ENCODE peak calls at places on chromosomes 4 and X, in five cellular contexts. F, O, J, N and C are unnamed samples.

GRCh38 chr4:5710065-5710961 is 688 bp upstream of the EVC start:
- DNase-seq in N (no peak), J (no peak), O (no peak), F (no peak), C (no peak)

GRCh38 chrX:12997898-12998687 is 23.2 kb downstream of the TMSB4X start:
- DNase-seq in F (peak; percentile 49), O (no peak), J (no peak), N (no peak), C (no peak)

GRCh38 chr4:48047421-48047844 is 30.9 kb downstream of the NIPAL1 start:
- DNase-seq in N (no peak), F (no peak), O (no peak), J (no peak), C (no peak)

GRCh38 chrX:153704021-153704526 is 16.3 kb downstream of the SLC6A8 start:
- DNase-seq in O (no peak), N (no peak), F (no peak), J (no peak), C (no peak)

GRCh38 chr4:47662975-47663374 is 174.9 kb downstream of the CORIN start:
- DNase-seq in F (no peak), J (peak; percentile 36), N (no peak), O (no peak), C (peak; percentile 5)

GRCh38 chr4:183241322-183241640 is 78.8 kb downstream of the CLDN22 start:
- DNase-seq in F (no peak), N (no peak), J (no peak), O (no peak), C (no peak)

GRCh38 chr4:71487324-71487677 is 148.5 kb downstream of the SLC4A4 start:
- DNase-seq in F (peak; percentile 41), J (no peak), O (no peak), N (no peak), C (no peak)

GRCh38 chr4:68465058-68465457 is 17.8 kb downstream of the TMPRSS11E start:
- DNase-seq in N (no peak), J (no peak), F (no peak), O (no peak), C (no peak)

GRCh38 chrX:41629539-41629938 is 59.2 kb upstream of the GPR34 start:
- DNase-seq in N (no peak), J (no peak), O (no peak), F (no peak), C (no peak)